ENCODE peak calls at places on chromosomes 12 and 14, in six cellular contexts. One of them, this sample, is unnamed.
A peak's percentile ranks its signal among the peaks of the same experiment; 100 is the strongest.

GRCh38 chr12:82461393-82461792 is 103.1 kb downstream of the METTL25 start:
- DNase-seq in sigmoid colon: no peak
- DNase-seq in heart right ventricle: no peak
- DNase-seq in heart left ventricle: no peak
- DNase-seq in stomach: no peak
- DNase-seq in right lobe of liver: no peak
- DNase-seq in this sample: no peak

GRCh38 chr14:93207468-93208308 is 632 bp downstream of the UBR7 start:
- DNase-seq in right lobe of liver: no peak
- DNase-seq in heart left ventricle: peak; percentile 84
- DNase-seq in heart right ventricle: peak; percentile 54
- DNase-seq in sigmoid colon: peak; percentile 80
- DNase-seq in stomach: peak; percentile 40
- DNase-seq in this sample: peak; percentile 64

GRCh38 chr14:99271951-99272668 is at the start of gene BCL11B:
- DNase-seq in stomach: peak; percentile 56
- DNase-seq in sigmoid colon: no peak
- DNase-seq in right lobe of liver: no peak
- DNase-seq in heart left ventricle: peak; percentile 74
- DNase-seq in heart right ventricle: peak; percentile 48
- DNase-seq in this sample: peak; percentile 94

GRCh38 chr14:105448706-105449111 is 25.9 kb upstream of the CRIP2 start:
- DNase-seq in heart right ventricle: peak; percentile 79
- DNase-seq in stomach: peak; percentile 78
- DNase-seq in right lobe of liver: peak; percentile 67
- DNase-seq in sigmoid colon: peak; percentile 88
- DNase-seq in heart left ventricle: peak; percentile 89
- DNase-seq in this sample: peak; percentile 73

GRCh38 chr12:89355243-89356068 is 3.2 kb upstream of the DUSP6 start:
- DNase-seq in heart right ventricle: no peak
- DNase-seq in sigmoid colon: no peak
- DNase-seq in heart left ventricle: no peak
- DNase-seq in stomach: no peak
- DNase-seq in right lobe of liver: no peak
- DNase-seq in this sample: no peak

GRCh38 chr12:57755454-57756372 is 810 bp downstream of the MARCHF9 start:
- DNase-seq in heart right ventricle: no peak
- DNase-seq in stomach: peak; percentile 67
- DNase-seq in right lobe of liver: no peak
- DNase-seq in sigmoid colon: peak; percentile 66
- DNase-seq in heart left ventricle: peak; percentile 69
- DNase-seq in this sample: no peak

GRCh38 chr14:67137744-67138371 is 51.4 kb upstream of the GARIN2 start:
- DNase-seq in stomach: no peak
- DNase-seq in heart right ventricle: no peak
- DNase-seq in sigmoid colon: no peak
- DNase-seq in right lobe of liver: no peak
- DNase-seq in heart left ventricle: no peak
- DNase-seq in this sample: peak; percentile 22

GRCh38 chr12:43112101-43112661 is 439.8 kb downstream of the ADAMTS20 start:
- DNase-seq in heart left ventricle: no peak
- DNase-seq in stomach: no peak
- DNase-seq in sigmoid colon: no peak
- DNase-seq in heart right ventricle: peak; percentile 6
- DNase-seq in right lobe of liver: no peak
- DNase-seq in this sample: peak; percentile 42

GRCh38 chr14:36767603-36768281 is 106.1 kb downstream of the PAX9 start:
- DNase-seq in heart right ventricle: no peak
- DNase-seq in right lobe of liver: no peak
- DNase-seq in stomach: no peak
- DNase-seq in sigmoid colon: no peak
- DNase-seq in heart left ventricle: no peak
- DNase-seq in this sample: no peak

GRCh38 chr14:58805057-58805456 is 167.3 kb downstream of the DACT1 start:
- DNase-seq in heart left ventricle: no peak
- DNase-seq in sigmoid colon: no peak
- DNase-seq in right lobe of liver: no peak
- DNase-seq in stomach: no peak
- DNase-seq in heart right ventricle: no peak
- DNase-seq in this sample: peak; percentile 77

GRCh38 chr12:50990147-50990727 is 35.9 kb downstream of the SLC11A2 start:
- DNase-seq in sigmoid colon: no peak
- DNase-seq in right lobe of liver: no peak
- DNase-seq in heart right ventricle: no peak
- DNase-seq in heart left ventricle: no peak
- DNase-seq in stomach: no peak
- DNase-seq in this sample: no peak

GRCh38 chr12:50992814-50993213 is 33.4 kb downstream of the SLC11A2 start:
- DNase-seq in heart left ventricle: no peak
- DNase-seq in stomach: no peak
- DNase-seq in right lobe of liver: no peak
- DNase-seq in heart right ventricle: peak; percentile 17
- DNase-seq in sigmoid colon: no peak
- DNase-seq in this sample: peak; percentile 58

GRCh38 chr12:50988051-50988450 is 35.7 kb downstream of the HIGD1C start:
- DNase-seq in sigmoid colon: no peak
- DNase-seq in heart right ventricle: no peak
- DNase-seq in right lobe of liver: no peak
- DNase-seq in heart left ventricle: no peak
- DNase-seq in stomach: no peak
- DNase-seq in this sample: no peak

GRCh38 chr12:50988871-50989270 is 36.5 kb downstream of the HIGD1C start:
- DNase-seq in heart left ventricle: no peak
- DNase-seq in right lobe of liver: no peak
- DNase-seq in stomach: no peak
- DNase-seq in sigmoid colon: no peak
- DNase-seq in heart right ventricle: no peak
- DNase-seq in this sample: no peak

DNA sequence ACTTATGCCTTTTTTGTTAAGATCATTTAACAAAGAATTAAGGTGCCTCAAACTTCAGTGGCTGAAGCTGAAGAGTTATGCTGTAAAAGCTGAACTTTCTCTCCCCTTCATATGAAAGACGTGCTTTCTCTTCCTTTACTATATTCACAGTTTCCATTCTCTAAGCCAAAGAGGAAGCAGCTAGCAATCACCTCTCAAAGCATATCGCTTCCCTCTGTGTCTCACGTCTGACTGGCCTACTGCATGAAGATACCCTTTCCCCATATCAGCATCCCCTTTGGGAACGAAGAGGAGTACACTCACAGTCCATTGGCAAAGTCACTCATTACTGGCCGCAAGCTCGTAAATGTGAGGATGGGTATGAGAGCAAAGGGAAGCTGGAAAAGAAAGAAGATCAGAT is 34.9 kb downstream of the SLC11A2 start:
- DNase-seq in right lobe of liver: no peak
- DNase-seq in heart left ventricle: no peak
- DNase-seq in heart right ventricle: no peak
- DNase-seq in sigmoid colon: no peak
- DNase-seq in stomach: no peak
- DNase-seq in this sample: no peak
- H3K36me3 ChIP-seq in right lobe of liver: peaks cover 61% of the 10 kb centered on the region
- H3K36me3 ChIP-seq in heart left ventricle: peaks cover 100% of the 10 kb centered on the region
- H3K36me3 ChIP-seq in heart right ventricle: no peaks in the 10 kb centered on the region
- H3K36me3 ChIP-seq in sigmoid colon: peaks cover 58% of the 10 kb centered on the region
- H3K36me3 ChIP-seq in stomach: peaks cover 84% of the 10 kb centered on the region
- H3K36me3 ChIP-seq in this sample: peaks cover 40% of the 10 kb centered on the region

DNA sequence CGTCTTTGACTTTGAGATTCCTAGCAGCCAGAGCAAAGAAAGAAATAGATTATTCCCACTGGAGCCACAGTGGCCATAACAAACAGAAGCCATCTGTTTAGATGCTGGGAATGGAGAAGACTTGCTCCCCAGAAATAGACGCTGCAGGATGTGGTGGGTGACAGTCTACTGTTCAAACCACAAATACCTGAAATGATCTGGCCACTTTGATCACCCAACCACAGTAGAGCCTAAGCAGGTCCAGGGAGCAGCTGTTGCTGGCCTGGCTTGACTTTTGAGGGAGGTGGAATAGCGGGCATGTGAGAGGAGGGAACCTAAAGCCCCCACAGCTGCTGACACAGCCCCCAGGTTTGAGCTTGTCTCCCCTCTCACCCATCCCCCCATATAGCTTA is 38.6 kb downstream of the SH2B3 start:
- DNase-seq in heart right ventricle: no peak
- DNase-seq in sigmoid colon: no peak
- DNase-seq in stomach: peak; percentile 15
- DNase-seq in right lobe of liver: no peak
- DNase-seq in heart left ventricle: no peak
- DNase-seq in this sample: no peak
- H3K4me1 ChIP-seq in heart right ventricle: peaks cover 100% of the 10 kb centered on the region
- H3K4me1 ChIP-seq in sigmoid colon: peaks cover 49% of the 10 kb centered on the region
- H3K4me1 ChIP-seq in stomach: peaks cover 25% of the 10 kb centered on the region
- H3K4me1 ChIP-seq in right lobe of liver: no peaks in the 10 kb centered on the region
- H3K4me1 ChIP-seq in heart left ventricle: peaks cover 98% of the 10 kb centered on the region
- H3K4me1 ChIP-seq in this sample: peaks cover 13% of the 10 kb centered on the region

DNA sequence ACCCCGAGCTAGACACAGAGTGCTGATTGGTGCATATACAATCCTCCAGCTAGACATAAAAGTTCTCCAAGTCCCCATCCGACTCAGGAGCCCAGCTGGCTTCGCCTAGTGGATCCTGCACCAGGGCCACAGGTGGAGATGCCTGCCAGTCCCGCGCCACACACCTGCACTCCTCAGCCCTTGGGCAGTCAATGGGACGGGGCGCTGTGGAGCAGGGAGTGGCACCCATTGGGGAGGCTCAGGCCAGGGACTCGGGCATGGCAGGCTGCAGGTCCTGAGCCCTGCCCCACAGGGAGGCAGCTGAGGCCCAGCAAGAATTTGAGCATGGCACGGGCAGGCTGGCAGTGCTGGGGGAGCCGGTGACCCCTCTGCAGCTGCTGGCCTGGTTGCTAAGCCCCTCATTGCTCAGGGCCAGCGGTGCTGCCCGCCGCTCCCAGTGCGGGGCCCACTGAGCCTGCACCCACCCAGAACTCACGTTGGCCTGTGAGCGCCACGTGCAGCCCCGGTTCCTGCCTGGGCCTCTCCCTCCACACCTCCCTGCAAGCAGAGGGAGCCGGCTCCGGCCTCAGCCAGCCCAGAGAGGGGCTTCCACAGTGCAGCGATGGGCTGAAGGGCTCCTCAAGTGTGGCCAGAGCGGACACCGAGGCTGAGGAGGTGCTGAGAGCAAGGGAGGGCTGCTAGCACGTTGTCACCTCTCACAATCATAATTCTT is 136.7 kb downstream of the PAWR start:
- DNase-seq in heart left ventricle: no peak
- DNase-seq in heart right ventricle: no peak
- DNase-seq in right lobe of liver: no peak
- DNase-seq in sigmoid colon: no peak
- DNase-seq in stomach: no peak
- DNase-seq in this sample: no peak
- H3K36me3 ChIP-seq in heart left ventricle: no peaks in the 10 kb centered on the region
- H3K36me3 ChIP-seq in heart right ventricle: no peaks in the 10 kb centered on the region
- H3K36me3 ChIP-seq in right lobe of liver: no peaks in the 10 kb centered on the region
- H3K36me3 ChIP-seq in sigmoid colon: no peaks in the 10 kb centered on the region
- H3K36me3 ChIP-seq in stomach: no peaks in the 10 kb centered on the region
- H3K36me3 ChIP-seq in this sample: no peaks in the 10 kb centered on the region

GRCh38 chr12:94596596-94596995 is 53.8 kb downstream of the TMCC3 start:
- DNase-seq in right lobe of liver: peak; percentile 60
- DNase-seq in stomach: peak; percentile 51
- DNase-seq in heart right ventricle: no peak
- DNase-seq in sigmoid colon: no peak
- DNase-seq in heart left ventricle: no peak
- DNase-seq in this sample: no peak

GRCh38 chr12:94595152-94595551 is 55.2 kb downstream of the TMCC3 start:
- DNase-seq in right lobe of liver: no peak
- DNase-seq in sigmoid colon: no peak
- DNase-seq in heart right ventricle: no peak
- DNase-seq in stomach: no peak
- DNase-seq in heart left ventricle: no peak
- DNase-seq in this sample: no peak

GRCh38 chr12:94593822-94594442 is 56.4 kb downstream of the TMCC3 start:
- DNase-seq in heart left ventricle: no peak
- DNase-seq in sigmoid colon: no peak
- DNase-seq in right lobe of liver: no peak
- DNase-seq in stomach: no peak
- DNase-seq in heart right ventricle: peak; percentile 51
- DNase-seq in this sample: peak; percentile 27

GRCh38 chr12:94592080-94592479 is 58.3 kb downstream of the TMCC3 start:
- DNase-seq in sigmoid colon: no peak
- DNase-seq in right lobe of liver: no peak
- DNase-seq in heart right ventricle: peak; percentile 25
- DNase-seq in heart left ventricle: no peak
- DNase-seq in stomach: no peak
- DNase-seq in this sample: no peak

DNA sequence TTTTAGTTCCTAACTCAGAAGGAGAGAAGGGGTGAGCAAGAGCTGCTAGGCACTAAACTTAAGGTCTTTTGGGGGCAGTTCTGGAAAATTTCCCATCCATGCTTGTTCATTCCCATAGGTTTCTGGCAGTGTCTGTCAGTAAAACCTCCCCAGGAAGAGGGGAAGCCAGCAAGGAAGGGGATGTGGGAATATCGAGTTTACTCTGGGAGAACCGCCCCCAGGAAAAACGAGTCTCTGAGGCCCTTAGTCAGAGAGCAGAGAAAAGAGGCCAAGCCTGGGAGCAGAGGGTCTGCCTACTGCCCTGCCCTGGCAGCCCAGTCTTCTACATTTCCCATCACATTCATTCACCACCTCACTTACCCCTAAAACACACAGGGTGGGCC is 55.9 kb downstream of the TMCC3 start:
- DNase-seq in heart left ventricle: no peak
- DNase-seq in stomach: no peak
- DNase-seq in sigmoid colon: no peak
- DNase-seq in right lobe of liver: no peak
- DNase-seq in heart right ventricle: no peak
- DNase-seq in this sample: no peak
- H3K4me1 ChIP-seq in heart left ventricle: peaks cover 11% of the 10 kb centered on the region
- H3K4me1 ChIP-seq in stomach: peaks cover 15% of the 10 kb centered on the region
- H3K4me1 ChIP-seq in sigmoid colon: peaks cover 14% of the 10 kb centered on the region
- H3K4me1 ChIP-seq in right lobe of liver: no peaks in the 10 kb centered on the region
- H3K4me1 ChIP-seq in heart right ventricle: peaks cover 19% of the 10 kb centered on the region
- H3K4me1 ChIP-seq in this sample: no peaks in the 10 kb centered on the region

This sample was measured in cardiac muscle cell.